ENCODE peak calls at places on chromosomes 5 and 9, in six cellular contexts. E is K562, V is astrocyte of the spinal cord, M is cardiac fibroblast, Q is dorsolateral prefrontal cortex, K is Caco-2. C is an unnamed sample.

GRCh38 chr5:134255418-134256150 is 29.7 kb upstream of the PPP2CA start:
- DNase-seq in K (no peak), V (peak; percentile 57), E (no peak), Q (no peak), M (peak; percentile 88), C (peak; percentile 44)

GRCh38 chr9:134338394-134339182 is 12.3 kb downstream of the RXRA start:
- DNase-seq in E (peak; percentile 89), M (no peak), K (no peak), V (no peak), Q (no peak), C (no peak)

GRCh38 chr9:117555964-117556629 is 141.2 kb upstream of the ASTN2 start:
- DNase-seq in M (peak; percentile 50), K (peak; percentile 73), Q (peak; percentile 20), E (peak; percentile 23), V (peak; percentile 1), C (no peak)

GRCh38 chr9:35945341-35946018 is 12.5 kb downstream of the OR2S2 start:
- DNase-seq in K (peak; percentile 79), M (peak; percentile 93), E (peak; percentile 78), Q (peak; percentile 53), V (peak; percentile 85), C (peak; percentile 63)

GRCh38 chr5:95782166-95782565 is 40.4 kb downstream of the GLRX start:
- DNase-seq in M (no peak), E (no peak), V (no peak), Q (no peak), K (no peak), C (no peak)

GRCh38 chr9:94269264-94269663 is 10.2 kb downstream of the ZNF169 start:
- DNase-seq in Q (no peak), K (peak; percentile 47), M (peak; percentile 33), E (no peak), V (no peak), C (no peak)

GRCh38 chr5:74390306-74390637 is 250.3 kb downstream of the ENC1 start:
- DNase-seq in K (no peak), Q (no peak), M (no peak), V (no peak), E (no peak), C (no peak)

GRCh38 chr9:38066167-38066906 is 2.7 kb downstream of the SHB start:
- DNase-seq in Q (no peak), E (no peak), K (no peak), M (peak; percentile 17), V (no peak), C (no peak)

GRCh38 chr9:841371-842209 is at the start of gene DMRT1:
- DNase-seq in Q (no peak), M (no peak), K (no peak), E (no peak), V (no peak), C (no peak)

GRCh38 chr9:11312976-11313375 is 700.2 kb upstream of the PTPRD start:
- DNase-seq in V (peak; percentile 9), E (no peak), K (no peak), Q (no peak), M (no peak), C (no peak)

GRCh38 chr5:151571270-151572173 is 19.6 kb downstream of the FAT2 start:
- DNase-seq in V (no peak), E (no peak), Q (no peak), K (no peak), M (no peak), C (no peak)

GRCh38 chr5:134845335-134845851 is 375 bp upstream of the C5orf24 start:
- DNase-seq in M (no peak), K (no peak), V (no peak), Q (no peak), E (no peak), C (no peak)

GRCh38 chr5:159341145-159341544 is 10.9 kb upstream of the IL12B start:
- DNase-seq in E (no peak), M (no peak), V (no peak), K (no peak), Q (no peak), C (no peak)

GRCh38 chr9:122099271-122099869 is 6.3 kb upstream of the TTLL11 start:
- DNase-seq in M (peak; percentile 84), V (peak; percentile 73), K (peak; percentile 76), Q (peak; percentile 81), E (peak; percentile 76), C (no peak)

GRCh38 chr9:32551491-32552049 is 557 bp upstream of the SMIM27 start:
- DNase-seq in Q (peak; percentile 11), K (no peak), M (no peak), V (no peak), E (peak; percentile 12), C (no peak)

GRCh38 chr9:23826120-23826629 is at the start of gene ELAVL2:
- DNase-seq in V (peak; percentile 99), E (no peak), M (peak; percentile 83), K (peak; percentile 95), Q (peak; percentile 94), C (peak; percentile 97)

GRCh38 chr5:13567819-13568218 is 376.7 kb downstream of the DNAH5 start:
- DNase-seq in K (peak; percentile 65), E (no peak), M (peak; percentile 24), Q (no peak), V (peak; percentile 59), C (peak; percentile 56)

GRCh38 chr9:73270967-73271722 is 119.5 kb downstream of the ANXA1 start:
- DNase-seq in Q (no peak), E (no peak), M (peak; percentile 91), V (peak; percentile 86), K (no peak), C (peak; percentile 76)

GRCh38 chr9:35645736-35646582 is 4.8 kb downstream of the SIT1 start:
- DNase-seq in E (peak; percentile 23), Q (no peak), K (peak; percentile 92), V (peak; percentile 16), M (no peak), C (no peak)

GRCh38 chr9:133269537-133270357 is 5.3 kb downstream of the ABO start:
- DNase-seq in M (no peak), K (no peak), Q (no peak), E (no peak), V (no peak), C (no peak)

GRCh38 chr5:149493316-149493715 is 57.9 kb downstream of the CSNK1A1 start:
- DNase-seq in K (no peak), V (no peak), M (no peak), E (no peak), Q (no peak), C (no peak)

GRCh38 chr9:136084191-136084944 is 10.7 kb downstream of the NACC2 start:
- DNase-seq in Q (no peak), K (no peak), V (no peak), E (no peak), M (no peak), C (no peak)

GRCh38 chr9:14095272-14095671 is 218.7 kb downstream of the NFIB start:
- DNase-seq in E (no peak), Q (no peak), M (no peak), V (no peak), K (no peak), C (no peak)

DNA sequence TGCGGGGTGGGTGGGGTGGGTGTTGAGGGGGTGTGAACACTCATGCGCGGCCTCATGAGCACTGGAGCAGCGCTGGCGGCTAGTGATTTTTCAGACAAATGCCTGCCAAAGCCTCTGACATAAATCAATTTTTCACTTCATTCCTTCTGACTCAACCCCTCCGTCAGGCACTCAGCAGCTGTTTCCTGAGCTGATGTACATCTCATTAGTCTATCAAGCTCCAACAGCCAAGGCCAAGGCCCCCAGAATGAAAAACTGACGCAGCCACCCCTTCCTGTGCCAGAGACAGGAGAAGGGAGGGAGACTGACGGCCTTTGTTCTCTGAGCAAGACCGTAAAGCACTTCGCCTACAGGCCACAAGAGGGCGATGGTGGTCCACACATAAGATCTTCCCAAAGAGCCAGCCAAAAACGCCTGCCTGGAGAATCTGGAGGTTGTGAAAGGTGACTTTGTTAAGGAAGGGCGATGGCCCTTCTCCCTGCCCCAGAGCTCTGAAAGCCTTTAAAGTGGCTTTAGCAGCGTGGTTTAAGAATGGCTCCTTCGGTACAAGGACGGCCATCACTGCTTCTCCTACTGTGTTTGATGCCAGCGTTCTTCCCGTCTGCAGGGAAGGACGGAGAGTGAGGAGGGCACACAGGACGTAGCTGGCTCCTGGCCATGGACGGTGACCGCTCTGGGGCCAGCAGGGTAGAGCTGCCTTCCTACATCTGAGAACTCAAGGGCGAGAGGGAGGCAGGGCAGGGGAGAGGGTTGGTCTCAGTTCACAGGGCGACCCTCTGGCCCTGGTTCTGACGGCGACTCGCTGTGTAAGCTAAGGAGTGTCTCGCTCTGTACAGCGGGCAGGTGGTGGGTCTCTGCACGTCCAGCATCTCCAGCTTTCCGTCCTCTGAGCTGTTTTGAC is 37.1 kb downstream of the ALG2 start:
- DNase-seq in V (peak; percentile 91), E (peak; percentile 79), K (peak; percentile 81), M (peak; percentile 94), Q (peak; percentile 86), C (peak; percentile 89)
- H3K4me3 ChIP-seq in V (no peak overlapping the region), E (no peak overlapping the region), K (no peak overlapping the region), M (peak overlapping the region; percentile 21), Q (peak overlapping the region; percentile 29), C (no peak overlapping the region)

GRCh38 chr9:127578952-127579853 is 32.9 kb upstream of the STXBP1 start:
- DNase-seq in Q (peak; percentile 85), E (peak; percentile 13), K (no peak), V (peak; percentile 98), M (peak; percentile 98), C (peak; percentile 93)
- H3K4me3 ChIP-seq in Q (peak overlapping the region; percentile 16), E (no peak overlapping the region), K (no peak overlapping the region), V (peak overlapping the region; percentile 33), M (peak overlapping the region; percentile 65), C (peak overlapping the region; percentile 45)

GRCh38 chr9:130443456-130443801 is 1.3 kb upstream of the ASS1 start:
- DNase-seq in K (no peak), E (no peak), Q (no peak), M (no peak), V (no peak), C (no peak)

GRCh38 chr9:130445268-130445983 is 665 bp downstream of the ASS1 start:
- DNase-seq in Q (no peak), M (peak; percentile 71), E (no peak), K (peak; percentile 66), V (peak; percentile 39), C (no peak)

GRCh38 chr9:130444565-130445221 is at the start of gene ASS1:
- DNase-seq in M (no peak), Q (peak; percentile 60), K (peak; percentile 84), V (peak; percentile 23), E (peak; percentile 98), C (no peak)

GRCh38 chr9:130442746-130443455 is 1.9 kb upstream of the ASS1 start:
- DNase-seq in V (no peak), M (no peak), E (no peak), K (no peak), Q (no peak), C (no peak)

GRCh38 chr9:130443840-130444492 is 795 bp upstream of the ASS1 start:
- DNase-seq in Q (no peak), K (no peak), E (no peak), V (no peak), M (no peak), C (no peak)
- H3K4me3 ChIP-seq in Q (peak overlapping the region; percentile 57), K (peak overlapping the region; percentile 74), E (peak overlapping the region; percentile 43), V (no peak overlapping the region), M (no peak overlapping the region), C (no peak overlapping the region)

DNA sequence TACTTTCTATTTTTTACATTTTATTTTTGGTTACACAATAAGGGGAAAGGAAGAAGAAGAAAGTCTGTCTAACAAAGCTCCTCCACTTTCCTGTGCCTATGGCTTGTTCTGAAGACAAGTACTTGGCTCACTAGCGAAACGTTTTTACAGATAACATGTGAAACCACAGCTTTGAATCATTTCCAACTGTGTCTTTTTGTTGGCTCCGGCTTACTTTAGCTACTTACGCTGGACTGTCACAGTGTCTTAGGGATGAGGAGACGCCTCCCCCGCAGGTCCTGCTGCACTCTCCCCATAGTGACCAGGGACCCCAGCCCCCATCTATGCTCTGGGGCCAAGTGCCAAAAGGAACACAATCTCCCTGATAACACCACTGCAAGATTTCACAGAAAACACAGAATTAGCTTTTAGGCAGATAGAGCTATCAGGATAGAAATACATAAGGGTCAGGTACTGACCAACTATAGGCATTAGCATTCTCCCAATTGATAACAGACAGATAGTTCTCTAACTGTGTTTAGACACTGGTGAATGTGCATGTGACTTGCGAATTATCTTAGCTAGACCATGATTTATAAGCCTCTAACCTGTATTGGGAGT is 219.0 kb downstream of the ADAMTS6 start:
- DNase-seq in Q (no peak), K (no peak), M (peak; percentile 93), E (no peak), V (peak; percentile 93), C (peak; percentile 83)
- H3K4me3 ChIP-seq in Q (no peak overlapping the region), K (no peak overlapping the region), M (no peak overlapping the region), E (no peak overlapping the region), V (no peak overlapping the region), C (no peak overlapping the region)

C was measured in skeletal muscle cell.